ENCODE peak calls at places on chromosome 4, in seven cellular contexts. X is midbrain, C is bronchial epithelial cell, D is mesenteric fat pad, Y is T follicular helper cell, F is Kasumi-1, I is NCI-H2081. T is an unnamed sample.

GRCh38 chr4:141350122-141350904 is 129.6 kb downstream of the ZNF330 start:
- DNase-seq in C (peak), Y (no peak), F (no peak), X (no peak), D (no peak), I (peak), T (no peak)

GRCh38 chr4:2339458-2340271 is 77.8 kb upstream of the MXD4 start:
- DNase-seq in X (no peak), F (no peak), Y (no peak), I (no peak), C (no peak), D (peak), T (no peak)

GRCh38 chr4:168515222-168516011 is 18.6 kb downstream of the PALLD start:
- DNase-seq in X (no peak), Y (no peak), I (peak), C (peak), F (no peak), D (no peak), T (no peak)

GRCh38 chr4:52588771-52589591 is 70.1 kb downstream of the USP46 start:
- DNase-seq in F (no peak), I (no peak), X (no peak), Y (no peak), D (no peak), C (peak), T (no peak)

GRCh38 chr4:151644625-151645024 is 116.2 kb downstream of the GATB start:
- DNase-seq in C (no peak), X (no peak), I (no peak), D (no peak), Y (no peak), F (peak), T (no peak)

GRCh38 chr4:38163216-38164006 is 203.2 kb downstream of the PTTG2 start:
- DNase-seq in D (peak), C (peak), I (no peak), Y (no peak), X (no peak), F (no peak), T (no peak)

GRCh38 chr4:6509587-6509986 is 37.2 kb upstream of the PPP2R2C start:
- DNase-seq in C (peak), D (peak), I (no peak), F (no peak), Y (no peak), X (no peak), T (no peak)

GRCh38 chr4:151674804-151675290 is 86.0 kb downstream of the GATB start:
- DNase-seq in X (peak), F (no peak), C (peak), I (no peak), Y (no peak), D (no peak), T (peak)

GRCh38 chr4:14792702-14793227 is 209.5 kb upstream of the CPEB2 start:
- DNase-seq in C (peak), Y (no peak), X (no peak), I (no peak), F (no peak), D (no peak), T (no peak)

GRCh38 chr4:139819082-139819481 is 153.5 kb downstream of the MGST2 start:
- DNase-seq in X (no peak), Y (no peak), F (no peak), C (no peak), D (no peak), I (no peak), T (no peak)

GRCh38 chr4:110480031-110480549 is 4.1 kb downstream of the ENPEP start:
- DNase-seq in Y (no peak), D (no peak), C (peak), I (no peak), X (no peak), F (peak), T (no peak)

GRCh38 chr4:5395781-5396180 is 312.6 kb downstream of the EVC2 start:
- DNase-seq in Y (no peak), C (no peak), I (no peak), X (no peak), F (no peak), D (no peak), T (no peak)

GRCh38 chr4:151228196-151229119 is 48.5 kb upstream of the PRSS48 start:
- DNase-seq in C (peak), X (no peak), Y (no peak), I (no peak), F (no peak), D (no peak), T (peak)

GRCh38 chr4:4781936-4782754 is 77.3 kb upstream of the MSX1 start:
- DNase-seq in X (no peak), F (no peak), D (peak), Y (no peak), I (no peak), C (peak), T (no peak)

GRCh38 chr4:185710487-185710995 is 101.5 kb downstream of the SORBS2 start:
- DNase-seq in Y (no peak), C (peak), X (no peak), F (no peak), D (no peak), I (no peak), T (no peak)

GRCh38 chr4:11628093-11628725 is 199.5 kb upstream of the HS3ST1 start:
- DNase-seq in F (no peak), C (peak), Y (no peak), D (no peak), X (no peak), I (no peak), T (no peak)

GRCh38 chr4:65968873-65969272 is 298.6 kb upstream of the EPHA5 start:
- DNase-seq in C (no peak), X (no peak), D (no peak), F (no peak), I (no peak), Y (no peak), T (no peak)

GRCh38 chr4:41832961-41833360 is 84.4 kb upstream of the PHOX2B start:
- DNase-seq in C (peak), X (no peak), Y (no peak), F (peak), I (no peak), D (no peak), T (no peak)

GRCh38 chr4:15162465-15163283 is 160.4 kb downstream of the CPEB2 start:
- DNase-seq in Y (no peak), C (peak), I (no peak), X (no peak), F (peak), D (no peak), T (no peak)

GRCh38 chr4:124711469-124712416 is 789 bp downstream of the ANKRD50 start:
- DNase-seq in C (peak), I (peak), Y (no peak), X (peak), F (peak), D (peak), T (peak)

GRCh38 chr4:84995386-84995785 is 28.9 kb upstream of the WDFY3 start:
- DNase-seq in Y (no peak), I (no peak), C (no peak), X (no peak), F (no peak), D (no peak), T (no peak)

GRCh38 chr4:137213372-137214173 is 318.7 kb downstream of the PCDH18 start:
- DNase-seq in Y (no peak), X (no peak), C (no peak), F (no peak), I (no peak), D (no peak), T (no peak)

GRCh38 chr4:88860594-88860993 is 163.0 kb upstream of the NAP1L5 start:
- DNase-seq in F (no peak), C (no peak), Y (no peak), D (no peak), X (no peak), I (no peak), T (no peak)

GRCh38 chr4:40379248-40379647 is 44.1 kb downstream of the CHRNA9 start:
- DNase-seq in Y (no peak), D (no peak), F (no peak), X (no peak), I (no peak), C (no peak), T (no peak)

GRCh38 chr4:139560396-139561084 is 4.5 kb upstream of the SETD7 start:
- DNase-seq in X (no peak), D (no peak), I (no peak), C (no peak), Y (no peak), F (peak), T (peak)

GRCh38 chr4:157574606-157575005 is 354.1 kb downstream of the GRIA2 start:
- DNase-seq in C (no peak), Y (no peak), F (no peak), D (no peak), I (no peak), X (no peak), T (no peak)

GRCh38 chr4:51930557-51930956 is 87.6 kb downstream of the DCUN1D4 start:
- DNase-seq in F (no peak), Y (no peak), X (no peak), I (no peak), C (no peak), D (no peak), T (no peak)

GRCh38 chr4:128775477-128775876 is 34.0 kb upstream of the JADE1 start:
- DNase-seq in C (no peak), Y (no peak), X (no peak), D (no peak), I (no peak), F (no peak), T (no peak)

GRCh38 chr4:105551968-105552746 is at the start of gene ARHGEF38:
- DNase-seq in C (peak), I (peak), X (no peak), Y (no peak), D (no peak), F (no peak), T (no peak)

GRCh38 chr4:113846433-113846832 is 84.9 kb upstream of the CAMK2D start:
- DNase-seq in X (no peak), D (no peak), Y (no peak), I (no peak), C (no peak), F (no peak), T (no peak)

GRCh38 chr4:77065382-77065781 is 10.4 kb downstream of the CCNI start:
- DNase-seq in I (no peak), Y (no peak), D (no peak), C (no peak), F (no peak), X (no peak), T (no peak)

GRCh38 chr4:88759039-88759631 is 61.5 kb upstream of the NAP1L5 start:
- DNase-seq in C (peak), Y (no peak), F (no peak), I (peak), D (no peak), X (peak), T (peak)

GRCh38 chr4:55568905-55569504 is 22.3 kb upstream of the CLOCK start:
- DNase-seq in X (no peak), C (no peak), I (no peak), F (no peak), Y (no peak), D (no peak), T (no peak)

GRCh38 chr4:155208258-155209054 is at the start of gene NPY2R:
- DNase-seq in D (no peak), X (no peak), C (no peak), Y (no peak), F (no peak), I (no peak), T (no peak)

GRCh38 chr4:76074995-76075600 is 589 bp downstream of the ART3 start:
- DNase-seq in Y (no peak), D (no peak), C (no peak), X (no peak), F (no peak), I (no peak), T (no peak)

GRCh38 chr4:2286904-2287593 is 25.1 kb upstream of the MXD4 start:
- DNase-seq in X (no peak), C (no peak), F (no peak), D (no peak), I (no peak), Y (no peak), T (no peak)

GRCh38 chr4:123856689-123857545 is 460.3 kb downstream of the SPRY1 start:
- DNase-seq in X (no peak), C (peak), I (peak), F (peak), Y (no peak), D (no peak), T (peak)

GRCh38 chr4:109728385-109728784 is 1.5 kb downstream of the PLA2G12A start:
- DNase-seq in D (no peak), I (no peak), Y (no peak), X (no peak), C (peak), F (no peak), T (no peak)